ENCODE peak calls at places on chromosome 20, in four cellular contexts. Z, R, G and B are unnamed samples.

GRCh38 chr20:63381781-63382431 is 20.8 kb upstream of the CHRNA4 start:
- DNase-seq in G (peak; percentile 2), R (peak; percentile 14), Z (peak; percentile 80), B (peak; percentile 53)

GRCh38 chr20:38985060-38985459 is 22.9 kb downstream of the DHX35 start:
- DNase-seq in G (no peak), Z (no peak), R (no peak), B (no peak)

GRCh38 chr20:46308258-46309157 is at the start of gene CDH22:
- DNase-seq in Z (peak; percentile 81), R (no peak), G (peak; percentile 79), B (peak; percentile 88)

GRCh38 chr20:32702706-32703425 is 29.1 kb upstream of the C20orf203 start:
- DNase-seq in Z (no peak), G (peak; percentile 84), R (no peak), B (no peak)

GRCh38 chr20:1626528-1627192 is 6.9 kb upstream of the SIRPB1 start:
- DNase-seq in R (no peak), G (no peak), Z (no peak), B (no peak)

GRCh38 chr20:48657426-48658197 is 170.2 kb downstream of the PREX1 start:
- DNase-seq in Z (peak; percentile 89), G (peak; percentile 49), R (peak; percentile 12), B (peak; percentile 60)

GRCh38 chr20:59051666-59052065 is 9.1 kb upstream of the PRELID3B start:
- DNase-seq in G (peak; percentile 76), R (no peak), Z (no peak), B (peak; percentile 19)

GRCh38 chr20:8094415-8094818 is 37.6 kb upstream of the PLCB1 start:
- DNase-seq in G (peak; percentile 69), Z (no peak), R (no peak), B (no peak)

GRCh38 chr20:56359212-56360132 is 698 bp downstream of the FAM210B start:
- DNase-seq in R (no peak), G (peak; percentile 82), Z (peak; percentile 65), B (peak; percentile 39)

GRCh38 chr20:6173481-6173880 is 50.7 kb upstream of the FERMT1 start:
- DNase-seq in R (no peak), Z (no peak), G (no peak), B (no peak)

GRCh38 chr20:7505835-7506221 is 434.4 kb downstream of the HAO1 start:
- DNase-seq in Z (no peak), G (peak; percentile 56), R (no peak), B (no peak)

GRCh38 chr20:64111841-64112641 is 4.7 kb upstream of the NPBWR2 start:
- DNase-seq in G (no peak), Z (peak; percentile 4), R (no peak), B (no peak)

GRCh38 chr20:3889489-3890409 is 562 bp downstream of the PANK2 start:
- DNase-seq in G (peak; percentile 76), R (no peak), Z (peak; percentile 49), B (peak; percentile 59)

GRCh38 chr20:32234135-32234808 is 26.6 kb downstream of the POFUT1 start:
- DNase-seq in R (no peak), Z (no peak), G (no peak), B (no peak)

GRCh38 chr20:25567286-25567685 is 18.0 kb downstream of the NINL start:
- DNase-seq in R (no peak), Z (no peak), G (no peak), B (no peak)

GRCh38 chr20:46990811-46991567 is 96.3 kb downstream of the EYA2 start:
- DNase-seq in R (no peak), Z (no peak), G (no peak), B (no peak)

GRCh38 chr20:45782890-45783289 is 8.8 kb downstream of the WFDC3 start:
- DNase-seq in R (no peak), G (peak; percentile 8), Z (no peak), B (no peak)

GRCh38 chr20:45153756-45154155 is 20.9 kb upstream of the PI3 start:
- DNase-seq in R (no peak), Z (no peak), G (no peak), B (no peak)

GRCh38 chr20:37353285-37353849 is 7.4 kb downstream of the SRC start:
- DNase-seq in G (no peak), R (no peak), Z (no peak), B (no peak)